ENCODE peak calls at places on chromosome 1, in six cellular contexts. Q is K562, H is suprapubic skin, B is esophagus muscularis mucosa, S is transverse colon, V is ovary. R is an unnamed sample. For H3K36me3, the result is how much of the 10 kb centered on the place peaks cover.

GRCh38 chr1:91781371-91781825 is 104.6 kb downstream of the TGFBR3 start:
- DNase-seq in Q (no peak), H (no peak), B (no peak), S (no peak), V (no peak), R (no peak)

GRCh38 chr1:243801378-243801777 is 48.7 kb downstream of the AKT3 start:
- DNase-seq in Q (no peak), H (no peak), B (no peak), S (no peak), V (no peak), R (no peak)

GRCh38 chr1:85330206-85330605 is 53.8 kb upstream of the BCL10 start:
- DNase-seq in Q (no peak), H (no peak), B (no peak), S (no peak), V (no peak), R (no peak)

GRCh38 chr1:6962956-6963915 is 178.0 kb downstream of the CAMTA1 start:
- DNase-seq in Q (peak), H (no peak), B (no peak), S (peak), V (peak), R (peak)

GRCh38 chr1:153929433-153929825 is 6.7 kb upstream of the GATAD2B start:
- DNase-seq in Q (no peak), H (no peak), B (no peak), S (no peak), V (no peak), R (no peak)

GRCh38 chr1:33366766-33367487 is 46.0 kb upstream of the A3GALT2 start:
- DNase-seq in Q (no peak), H (peak), B (no peak), S (no peak), V (no peak), R (no peak)

GRCh38 chr1:165376041-165376810 is 19.7 kb upstream of the LMX1A start:
- DNase-seq in Q (peak), H (peak), B (peak), S (peak), V (peak), R (peak)

GRCh38 chr1:7207875-7208646 is 422.8 kb downstream of the CAMTA1 start:
- DNase-seq in Q (peak), H (no peak), B (no peak), S (peak), V (no peak), R (no peak)

GRCh38 chr1:106755682-106756406 is 300.6 kb upstream of the PRMT6 start:
- DNase-seq in Q (no peak), H (no peak), B (no peak), S (no peak), V (no peak), R (no peak)

GRCh38 chr1:233444484-233444883 is 117.0 kb downstream of the MAP3K21 start:
- DNase-seq in Q (no peak), H (no peak), B (no peak), S (no peak), V (no peak), R (no peak)

GRCh38 chr1:91791691-91792392 is 94.1 kb downstream of the TGFBR3 start:
- DNase-seq in Q (no peak), H (no peak), B (no peak), S (no peak), V (no peak), R (no peak)

GRCh38 chr1:47229031-47229831 is 2.8 kb downstream of the TAL1 start:
- DNase-seq in Q (peak), H (no peak), B (no peak), S (no peak), V (no peak), R (no peak)

GRCh38 chr1:95086949-95087533 is 14.3 kb upstream of the ALG14 start:
- DNase-seq in Q (peak), H (no peak), B (no peak), S (no peak), V (no peak), R (no peak)

GRCh38 chr1:36771222-36771621 is 263.1 kb downstream of the GRIK3 start:
- DNase-seq in Q (no peak), H (no peak), B (no peak), S (no peak), V (no peak), R (no peak)

GRCh38 chr1:2413495-2414296 is 1.3 kb upstream of the PEX10 start:
- DNase-seq in Q (no peak), H (peak), B (no peak), S (peak), V (peak), R (no peak)

DNA sequence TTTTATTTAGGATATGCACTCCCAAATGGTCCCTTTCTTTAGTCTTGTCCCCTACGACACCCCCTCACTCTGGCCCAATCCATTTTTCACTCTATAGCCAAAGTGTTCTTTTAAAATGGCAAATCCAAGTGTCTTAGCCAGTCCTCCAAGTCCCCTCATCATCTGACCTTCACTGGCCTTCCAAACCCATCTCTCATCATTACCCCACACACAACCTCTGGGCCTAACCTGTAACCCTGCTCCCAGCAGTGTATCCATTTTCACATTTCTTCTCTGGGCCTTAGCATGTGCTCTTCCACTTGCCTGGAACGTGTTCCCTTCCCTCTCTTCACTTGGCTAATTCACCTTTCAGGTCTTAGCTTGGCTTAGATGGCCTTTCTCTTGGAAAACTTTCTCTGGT is 6.5 kb upstream of the ARL8A start:
- DNase-seq in Q (no peak), H (no peak), B (no peak), S (no peak), V (no peak), R (no peak)
- TF ChIP-seq EP300 in Q (no peak), H (no peak), B (no peak), S (no peak), V (no peak), R (no peak)

GRCh38 chr1:183129921-183130675 is 56.0 kb upstream of the LAMC2 start:
- DNase-seq in Q (no peak), H (peak), B (no peak), S (no peak), V (no peak), R (no peak)

GRCh38 chr1:183135336-183135735 is 50.7 kb upstream of the LAMC2 start:
- DNase-seq in Q (no peak), H (no peak), B (no peak), S (no peak), V (no peak), R (no peak)

GRCh38 chr1:183126000-183126366 is 60.1 kb upstream of the LAMC2 start:
- DNase-seq in Q (no peak), H (no peak), B (no peak), S (no peak), V (no peak), R (no peak)

GRCh38 chr1:183126528-183126927 is 59.5 kb upstream of the LAMC2 start:
- DNase-seq in Q (no peak), H (no peak), B (no peak), S (no peak), V (no peak), R (no peak)

DNA sequence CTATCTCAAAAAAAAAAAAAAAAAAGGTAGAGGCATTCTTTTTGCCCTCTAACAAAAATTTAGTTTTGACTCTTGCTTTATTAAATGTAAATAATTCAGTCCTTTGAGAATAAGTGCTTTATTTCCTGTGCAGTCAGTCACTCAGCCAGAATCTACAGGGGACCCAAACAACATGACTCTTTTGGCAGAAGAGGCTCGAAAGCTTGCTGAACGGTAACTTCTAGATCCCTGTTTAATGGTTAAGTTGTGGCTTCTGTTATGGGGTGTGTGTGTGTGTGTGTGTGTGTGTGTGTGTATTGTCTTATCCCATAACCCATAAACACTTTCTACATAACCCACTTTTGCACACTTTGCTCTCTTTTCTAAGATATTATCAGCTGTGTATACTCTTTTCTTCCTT is 54.9 kb upstream of the LAMC2 start:
- DNase-seq in Q (no peak), H (no peak), B (no peak), S (no peak), V (no peak), R (no peak)
- H3K36me3 ChIP-seq in Q (under half), H (half or more), B (half or more), S (under half), V (under half), R (under half)

GRCh38 chr1:119101563-119101962 is 38.9 kb downstream of the WARS2 start:
- DNase-seq in Q (no peak), H (no peak), B (no peak), S (no peak), V (no peak), R (no peak)
- TF ChIP-seq EP300 in Q (no peak), H (no peak), B (no peak), S (peak), V (no peak), R (peak)

GRCh38 chr1:214010717-214011116 is 22.9 kb downstream of the PROX1 start:
- DNase-seq in Q (no peak), H (no peak), B (peak), S (no peak), V (no peak), R (no peak)
- H3K36me3 ChIP-seq in Q (under half), H (under half), B (under half), S (under half), V (under half), R (under half)